ENCODE peak calls at places on chromosome 5, in six cellular contexts. One of them, this sample, is unnamed.

GRCh38 chr5:171641891-171642290 is 143.7 kb upstream of the SMIM23 start:
- DNase-seq in lung: no peak
- DNase-seq in KG1: no peak
- DNase-seq in upper lobe of right lung: no peak
- DNase-seq in HCT116: no peak
- DNase-seq in WTC11: no peak
- DNase-seq in this sample: no peak

GRCh38 chr5:159855476-159856157 is 60.7 kb upstream of the ADRA1B start:
- DNase-seq in lung: no peak
- DNase-seq in KG1: no peak
- DNase-seq in upper lobe of right lung: no peak
- DNase-seq in HCT116: no peak
- DNase-seq in WTC11: no peak
- DNase-seq in this sample: no peak

GRCh38 chr5:68392608-68393007 is 177.1 kb downstream of the PIK3R1 start:
- DNase-seq in lung: no peak
- DNase-seq in KG1: no peak
- DNase-seq in upper lobe of right lung: no peak
- DNase-seq in HCT116: no peak
- DNase-seq in WTC11: no peak
- DNase-seq in this sample: no peak

GRCh38 chr5:116573279-116573616 is 1.4 kb downstream of the SEMA6A start:
- DNase-seq in lung: no peak
- DNase-seq in KG1: no peak
- DNase-seq in upper lobe of right lung: peak; percentile 63
- DNase-seq in HCT116: no peak
- DNase-seq in WTC11: peak; percentile 34
- DNase-seq in this sample: peak; percentile 89

GRCh38 chr5:14675309-14675708 is 10.8 kb downstream of the OTULIN start:
- DNase-seq in lung: no peak
- DNase-seq in KG1: no peak
- DNase-seq in upper lobe of right lung: no peak
- DNase-seq in HCT116: no peak
- DNase-seq in WTC11: no peak
- DNase-seq in this sample: no peak

GRCh38 chr5:38347896-38348295 is 89.5 kb downstream of the EGFLAM start:
- DNase-seq in lung: no peak
- DNase-seq in KG1: no peak
- DNase-seq in upper lobe of right lung: no peak
- DNase-seq in HCT116: no peak
- DNase-seq in WTC11: no peak
- DNase-seq in this sample: no peak

GRCh38 chr5:6760636-6761035 is 47.4 kb downstream of the TENT4A start:
- DNase-seq in lung: no peak
- DNase-seq in KG1: no peak
- DNase-seq in upper lobe of right lung: no peak
- DNase-seq in HCT116: no peak
- DNase-seq in WTC11: no peak
- DNase-seq in this sample: no peak

GRCh38 chr5:154355141-154355611 is 90.6 kb upstream of the SAP30L start:
- DNase-seq in lung: no peak
- DNase-seq in KG1: no peak
- DNase-seq in upper lobe of right lung: no peak
- DNase-seq in HCT116: no peak
- DNase-seq in WTC11: no peak
- DNase-seq in this sample: peak; percentile 54

GRCh38 chr5:96577909-96578308 is 84.3 kb upstream of the CAST start:
- DNase-seq in lung: no peak
- DNase-seq in KG1: no peak
- DNase-seq in upper lobe of right lung: no peak
- DNase-seq in HCT116: no peak
- DNase-seq in WTC11: no peak
- DNase-seq in this sample: no peak

GRCh38 chr5:151110122-151110681 is 29.4 kb upstream of the TNIP1 start:
- DNase-seq in lung: no peak
- DNase-seq in KG1: no peak
- DNase-seq in upper lobe of right lung: no peak
- DNase-seq in HCT116: no peak
- DNase-seq in WTC11: no peak
- DNase-seq in this sample: no peak

GRCh38 chr5:168865973-168866372 is 286.8 kb upstream of the PANK3 start:
- DNase-seq in lung: no peak
- DNase-seq in KG1: no peak
- DNase-seq in upper lobe of right lung: no peak
- DNase-seq in HCT116: no peak
- DNase-seq in WTC11: peak; percentile 48
- DNase-seq in this sample: no peak

GRCh38 chr5:105034335-105034734 is 1471.7 kb upstream of the NUDT12 start:
- DNase-seq in lung: no peak
- DNase-seq in KG1: no peak
- DNase-seq in upper lobe of right lung: no peak
- DNase-seq in HCT116: no peak
- DNase-seq in WTC11: no peak
- DNase-seq in this sample: no peak

GRCh38 chr5:156208271-156208670 is 118.7 kb upstream of the SGCD start:
- DNase-seq in lung: no peak
- DNase-seq in KG1: no peak
- DNase-seq in upper lobe of right lung: no peak
- DNase-seq in HCT116: no peak
- DNase-seq in WTC11: no peak
- DNase-seq in this sample: no peak

GRCh38 chr5:174527936-174528557 is 196.3 kb upstream of the MSX2 start:
- DNase-seq in lung: no peak
- DNase-seq in KG1: no peak
- DNase-seq in upper lobe of right lung: no peak
- DNase-seq in HCT116: no peak
- DNase-seq in WTC11: no peak
- DNase-seq in this sample: no peak

GRCh38 chr5:16521561-16522090 is 56.0 kb upstream of the ZNF622 start:
- DNase-seq in lung: no peak
- DNase-seq in KG1: no peak
- DNase-seq in upper lobe of right lung: no peak
- DNase-seq in HCT116: no peak
- DNase-seq in WTC11: no peak
- DNase-seq in this sample: no peak

This sample was measured in lower leg skin.